ENCODE peak calls at places on chromosomes 3 and 15, in six cellular contexts. L is neural progenitor cell, W is HCT116, F is GM23248, Z is mesenchymal stem cell, V is MM.1S. Y is an unnamed sample.

GRCh38 chr3:122416966-122417365 is 1.1 kb upstream of the WDR5B start:
- DNase-seq in F (peak), Z (peak), W (no peak), L (peak), V (no peak), Y (no peak)

GRCh38 chr15:58505581-58505980 is 73.8 kb downstream of the LIPC start:
- DNase-seq in L (no peak), Z (no peak), W (no peak), V (no peak), F (peak), Y (no peak)

GRCh38 chr3:126476166-126476975 is 680 bp upstream of the ZXDC start:
- DNase-seq in L (no peak), W (peak), Z (no peak), V (no peak), F (peak), Y (peak)

GRCh38 chr3:50165388-50166308 is 10.5 kb downstream of the SEMA3F start:
- DNase-seq in V (no peak), Z (no peak), W (no peak), F (peak), L (no peak), Y (no peak)

GRCh38 chr3:106540743-106541142 is 671.9 kb upstream of the CBLB start:
- DNase-seq in W (no peak), V (no peak), L (no peak), Z (no peak), F (no peak), Y (no peak)

GRCh38 chr3:174330303-174330702 is 528.8 kb upstream of the NAALADL2 start:
- DNase-seq in W (no peak), L (no peak), Z (peak), V (no peak), F (peak), Y (no peak)

GRCh38 chr3:52171577-52172261 is 17.5 kb upstream of the POC1A start:
- DNase-seq in Z (peak), W (peak), F (peak), L (no peak), V (no peak), Y (peak)

GRCh38 chr3:58388550-58389061 is 45.0 kb downstream of the PDHB start:
- DNase-seq in V (no peak), Z (peak), L (peak), F (peak), W (no peak), Y (no peak)

GRCh38 chr3:114408763-114409162 is 114.9 kb downstream of the TIGIT start:
- DNase-seq in L (peak), F (peak), V (no peak), W (no peak), Z (no peak), Y (no peak)

GRCh38 chr3:72812201-72812600 is 36.0 kb downstream of the SHQ1 start:
- DNase-seq in W (no peak), V (no peak), F (no peak), Z (no peak), L (no peak), Y (no peak)

GRCh38 chr15:89203705-89204273 is 17.6 kb downstream of the RLBP1 start:
- DNase-seq in V (no peak), L (no peak), F (no peak), Z (no peak), W (no peak), Y (no peak)

GRCh38 chr15:61199681-61200080 is 29.4 kb downstream of the RORA start:
- DNase-seq in L (no peak), W (no peak), F (no peak), Z (no peak), V (no peak), Y (no peak)

GRCh38 chr3:45978348-45978747 is 17.3 kb downstream of the FYCO1 start:
- DNase-seq in L (no peak), W (no peak), F (no peak), Z (no peak), V (peak), Y (peak)

GRCh38 chr3:46867550-46867898 is 4.3 kb upstream of the MYL3 start:
- DNase-seq in Z (no peak), L (no peak), V (no peak), F (peak), W (no peak), Y (no peak)

GRCh38 chr3:158768881-158769518 is 32.9 kb upstream of the MFSD1 start:
- DNase-seq in F (peak), L (peak), V (no peak), Z (peak), W (no peak), Y (peak)

GRCh38 chr3:123880998-123881561 is 3.1 kb downstream of the MYLK start:
- DNase-seq in V (no peak), F (peak), Z (peak), W (peak), L (peak), Y (peak)

GRCh38 chr3:3127432-3128010 is 781 bp downstream of the TRNT1 start:
- DNase-seq in Z (peak), F (peak), V (no peak), L (peak), W (no peak), Y (peak)

GRCh38 chr15:55457401-55458022 is 49.2 kb downstream of the PIERCE2 start:
- DNase-seq in V (no peak), L (no peak), Z (no peak), F (no peak), W (no peak), Y (no peak)

GRCh38 chr3:27576171-27576570 is 92.0 kb upstream of the SLC4A7 start:
- DNase-seq in Z (no peak), F (no peak), L (no peak), V (no peak), W (no peak), Y (no peak)

GRCh38 chr3:157416347-157417087 is 20.1 kb upstream of the PTX3 start:
- DNase-seq in V (peak), F (no peak), Z (no peak), W (no peak), L (no peak), Y (no peak)

GRCh38 chr3:19541284-19541683 is 392.7 kb downstream of the EFHB start:
- DNase-seq in L (no peak), V (peak), Z (no peak), F (no peak), W (no peak), Y (no peak)

GRCh38 chr3:157059181-157059580 is 100.8 kb downstream of the CCNL1 start:
- DNase-seq in V (no peak), Z (no peak), W (no peak), L (no peak), F (no peak), Y (no peak)

GRCh38 chr15:95565201-95565600 is 765.3 kb upstream of the NR2F2 start:
- DNase-seq in V (no peak), Z (no peak), W (no peak), L (no peak), F (no peak), Y (no peak)

GRCh38 chr3:188240189-188240981 is 86.4 kb downstream of the LPP start:
- DNase-seq in Z (no peak), L (peak), W (no peak), V (no peak), F (no peak), Y (no peak)
- H3K27ac ChIP-seq in Z (no peak), L (no peak), W (no peak), V (no peak), F (no peak), Y (no peak)

GRCh38 chr3:40453933-40454332 is 3.2 kb upstream of the RPL14 start:
- DNase-seq in W (no peak), F (no peak), Z (no peak), V (no peak), L (peak), Y (no peak)
- H3K4me3 ChIP-seq in W (peak), F (peak), Z (peak), V (peak), L (peak), Y (peak)

DNA sequence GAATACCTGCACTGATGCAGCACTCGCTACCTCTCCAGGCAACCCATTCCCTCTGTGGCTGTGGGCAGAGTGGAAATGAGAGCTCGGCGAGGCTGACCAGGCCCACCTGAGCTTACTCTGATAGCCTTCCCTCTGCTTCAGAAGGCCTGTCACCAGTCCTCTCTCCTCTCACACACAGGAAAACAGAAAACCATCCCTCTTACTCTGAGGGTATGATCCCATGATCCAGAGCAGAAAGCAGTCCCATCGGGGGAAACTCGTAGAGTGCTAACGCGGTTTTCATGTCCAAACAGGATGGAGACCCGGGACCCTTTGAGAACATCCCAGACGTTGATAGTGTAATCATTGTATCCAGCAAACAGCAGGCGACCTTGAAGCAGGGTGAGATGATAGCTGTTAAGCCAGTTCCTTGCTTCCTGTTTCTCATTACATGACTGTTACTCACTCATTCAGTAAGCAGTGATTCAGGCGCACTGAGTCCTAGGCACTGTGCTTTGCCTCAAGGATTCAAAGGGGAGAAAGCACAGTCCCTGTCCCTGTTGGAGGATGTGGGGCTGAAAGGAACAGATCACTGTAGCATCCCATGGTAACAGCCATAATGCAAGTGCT is 11.8 kb upstream of the BCL2L10 start:
- DNase-seq in Z (peak), L (no peak), W (no peak), F (peak), V (no peak), Y (peak)
- H2AFZ ChIP-seq in Z (no peak), L (no peak), W (no peak), F (peak), V (no peak), Y (peak)

GRCh38 chr3:111862974-111863373 is 3.9 kb downstream of the PHLDB2 start:
- DNase-seq in W (no peak), F (no peak), Z (no peak), L (no peak), V (no peak), Y (peak)
- H3K27ac ChIP-seq in W (peak), F (no peak), Z (no peak), L (no peak), V (no peak), Y (no peak)

GRCh38 chr15:33310481-33311311 is at the start of gene RYR3:
- DNase-seq in L (peak), V (no peak), Z (peak), W (no peak), F (peak), Y (peak)
- H3K4me3 ChIP-seq in L (peak), V (no peak), Z (no peak), W (no peak), F (no peak), Y (peak)

DNA sequence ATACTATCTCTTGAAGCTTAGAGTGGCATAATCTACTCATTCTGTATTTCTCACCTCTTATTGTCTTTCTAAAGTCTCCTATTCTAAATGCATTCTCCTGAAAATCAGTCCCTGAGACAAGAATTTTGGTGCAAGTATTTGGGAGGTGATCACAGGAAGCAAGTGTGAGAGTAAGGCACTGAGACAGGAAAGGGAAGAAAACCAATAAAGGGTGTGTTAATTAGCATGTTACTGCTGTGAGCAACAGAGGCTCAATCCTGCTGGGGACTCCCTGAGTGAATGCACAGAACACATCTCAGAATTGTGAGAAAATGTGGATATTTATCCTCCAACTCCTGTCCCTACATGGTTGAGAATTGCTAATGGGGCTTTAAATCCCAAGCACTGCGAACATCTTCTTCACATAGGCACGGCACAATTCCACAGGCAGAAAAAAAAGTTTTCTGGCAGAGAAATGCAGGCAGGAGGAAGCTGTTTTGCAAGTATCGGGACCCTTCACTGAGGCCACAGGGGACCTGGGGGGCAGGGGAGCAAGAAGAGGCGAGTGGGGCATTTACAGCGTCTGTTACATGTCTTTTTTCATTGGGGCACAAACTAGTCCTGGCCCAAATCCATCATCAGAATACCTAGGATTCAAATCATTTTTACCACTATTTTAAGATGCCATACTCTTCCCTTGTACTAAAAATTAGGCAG is 27.2 kb upstream of the STT3B start:
- DNase-seq in F (no peak), Z (no peak), L (no peak), W (no peak), V (no peak), Y (no peak)
- H2AFZ ChIP-seq in F (no peak), Z (peak), L (peak), W (no peak), V (no peak), Y (no peak)

GRCh38 chr3:170867552-170867951 is 2.4 kb downstream of the RPL22L1 start:
- DNase-seq in Z (no peak), F (no peak), V (no peak), L (no peak), W (no peak), Y (no peak)

GRCh38 chr3:170869645-170870593 is at the start of gene RPL22L1:
- DNase-seq in V (peak), W (peak), F (peak), Z (peak), L (peak), Y (peak)

GRCh38 chr3:170867143-170867542 is 2.9 kb downstream of the RPL22L1 start:
- DNase-seq in W (no peak), L (no peak), Z (peak), F (peak), V (no peak), Y (no peak)

GRCh38 chr3:170869240-170869592 is 779 bp downstream of the RPL22L1 start:
- DNase-seq in F (no peak), Z (no peak), W (no peak), L (no peak), V (peak), Y (peak)

GRCh38 chr3:170868577-170869239 is 1.3 kb downstream of the RPL22L1 start:
- DNase-seq in W (no peak), L (no peak), V (peak), F (peak), Z (no peak), Y (no peak)
- H3K27ac ChIP-seq in W (peak), L (peak), V (peak), F (peak), Z (no peak), Y (peak)

GRCh38 chr15:76060098-76060989 is 559 bp downstream of the TMEM266 start:
- DNase-seq in W (no peak), L (no peak), Z (no peak), F (no peak), V (peak), Y (no peak)

GRCh38 chr15:76059320-76060097 is at the start of gene TMEM266:
- DNase-seq in Z (peak), L (peak), V (peak), F (peak), W (no peak), Y (peak)

GRCh38 chr15:76057332-76058000 is 2.3 kb upstream of the TMEM266 start:
- DNase-seq in W (no peak), F (peak), L (peak), Z (peak), V (peak), Y (peak)

GRCh38 chr15:76056931-76057330 is 2.9 kb upstream of the TMEM266 start:
- DNase-seq in W (no peak), Z (no peak), F (no peak), L (no peak), V (peak), Y (peak)

GRCh38 chr15:76058714-76059319 is 968 bp upstream of the TMEM266 start:
- DNase-seq in F (peak), W (no peak), V (peak), L (peak), Z (no peak), Y (peak)
- H3K4me3 ChIP-seq in F (peak), W (peak), V (peak), L (peak), Z (peak), Y (peak)

Y was measured in mammary epithelial cell.